ENCODE peak calls at places on chromosome 6, in four cellular contexts. C is nephron progenitor cell, X is ELR, A is cardiac fibroblast. H is an unnamed sample.
A peak's percentile ranks its signal among the peaks of the same experiment; 100 is the strongest.

GRCh38 chr6:19413323-19413722 is 423.8 kb upstream of the ID4 start:
- DNase-seq in X (peak; percentile 76), C (no peak), A (peak; percentile 62), H (peak; percentile 61)

GRCh38 chr6:133809406-133809805 is 79.5 kb upstream of the TCF21 start:
- DNase-seq in A (peak; percentile 88), X (peak; percentile 3), C (no peak), H (peak; percentile 18)

GRCh38 chr6:113903666-113904330 is 46.7 kb downstream of the MARCKS start:
- DNase-seq in X (peak; percentile 41), C (peak; percentile 19), A (peak; percentile 77), H (peak; percentile 91)

GRCh38 chr6:144675231-144675861 is 390.2 kb downstream of the UTRN start:
- DNase-seq in C (no peak), A (peak; percentile 78), X (no peak), H (peak; percentile 53)

GRCh38 chr6:149012040-149012545 is 265.3 kb downstream of the UST start:
- DNase-seq in C (no peak), X (peak; percentile 99), A (peak; percentile 92), H (peak; percentile 100)

GRCh38 chr6:167020211-167020610 is 21.0 kb downstream of the CEP43 start:
- DNase-seq in C (no peak), A (no peak), X (no peak), H (no peak)

GRCh38 chr6:26421259-26422144 is 18.8 kb upstream of the BTN3A3 start:
- DNase-seq in A (peak; percentile 94), C (peak; percentile 63), X (peak; percentile 95), H (peak; percentile 94)

GRCh38 chr6:99641270-99641669 is 34.6 kb downstream of the PRDM13 start:
- DNase-seq in C (no peak), X (no peak), A (no peak), H (no peak)

GRCh38 chr6:73064261-73064660 is 161.0 kb downstream of the KHDC1L start:
- DNase-seq in C (no peak), X (no peak), A (no peak), H (no peak)

GRCh38 chr6:88823998-88824397 is 139.4 kb downstream of the RNGTT start:
- DNase-seq in X (peak; percentile 58), A (peak; percentile 79), C (no peak), H (peak; percentile 72)

GRCh38 chr6:85660181-85660611 is 17.5 kb upstream of the SYNCRIP start:
- DNase-seq in X (peak; percentile 97), C (no peak), A (peak; percentile 96), H (peak; percentile 98)

H was measured in EH.